ENCODE peak calls at places on chromosomes 3 and 15, in ten cellular contexts. G is activated CD4-positive, alpha-beta T cell treated with anti-CD3 and anti-CD28 coated beads, Interleukin-2, amount 50 U/mL, for 24 hours; Q is ecto neural progenitor cell; K is activated T-helper 9 cell treated with anti-CD3 and anti-CD28 coated beads, Interleukin-2, amount 50 U/mL, for 16 hours; P is CD8-positive, alpha-beta memory T cell; Z is GM20000; Y is caudate nucleus; S is brain pericyte; U is HL-60; A is NB4. W is an unnamed sample.

GRCh38 chr3:56681963-56682457 is 1.1 kb downstream of the TASOR start:
- DNase-seq in U (no peak), K (no peak), Q (no peak), Z (peak), P (no peak), A (no peak), Y (no peak), G (no peak), S (no peak), W (no peak)

GRCh38 chr15:98737122-98737521 is 88.8 kb downstream of the IGF1R start:
- DNase-seq in G (no peak), P (no peak), A (no peak), Z (no peak), Y (no peak), K (no peak), S (no peak), U (no peak), Q (no peak), W (no peak)

GRCh38 chr15:101046826-101047225 is 127.7 kb downstream of the LRRK1 start:
- DNase-seq in K (no peak), A (no peak), S (no peak), P (no peak), Y (no peak), U (no peak), G (no peak), Q (no peak), Z (no peak), W (no peak)

GRCh38 chr3:150114273-150114672 is 143.6 kb upstream of the PFN2 start:
- DNase-seq in G (no peak), K (no peak), A (no peak), S (no peak), P (no peak), Z (no peak), Q (no peak), U (no peak), Y (no peak), W (no peak)

GRCh38 chr15:75353604-75354003 is 6.8 kb downstream of the NEIL1 start:
- DNase-seq in Z (no peak), Q (no peak), S (no peak), G (no peak), U (no peak), P (no peak), Y (no peak), K (no peak), A (no peak), W (no peak)

GRCh38 chr15:89383635-89384604 is 49.3 kb upstream of the POLG start:
- DNase-seq in A (no peak), P (no peak), G (no peak), Y (peak), Z (no peak), K (no peak), S (no peak), U (no peak), Q (no peak), W (peak)

GRCh38 chr3:165854696-165855095 is 17.5 kb upstream of the BCHE start:
- DNase-seq in P (no peak), Y (no peak), Q (no peak), U (no peak), Z (peak), K (no peak), G (no peak), S (no peak), A (peak), W (peak)

GRCh38 chr15:79769081-79769481 is 127.7 kb downstream of the MTHFS start:
- DNase-seq in Q (no peak), Y (no peak), U (no peak), K (no peak), S (no peak), G (no peak), Z (no peak), P (no peak), A (peak), W (peak)

GRCh38 chr15:37102315-37103021 is 2.1 kb upstream of the MEIS2 start:
- DNase-seq in S (no peak), K (no peak), Q (peak), A (no peak), P (no peak), Z (no peak), Y (no peak), G (no peak), U (no peak), W (peak)

GRCh38 chr15:74193305-74193718 is 9.3 kb downstream of the STRA6 start:
- DNase-seq in K (no peak), Q (no peak), U (no peak), A (no peak), G (no peak), S (no peak), Y (no peak), P (no peak), Z (no peak), W (peak)

GRCh38 chr3:177906573-177907229 is 629.5 kb upstream of the KCNMB2 start:
- DNase-seq in G (no peak), U (no peak), Z (no peak), K (no peak), P (no peak), A (no peak), Y (no peak), S (no peak), Q (no peak), W (no peak)

GRCh38 chr3:39362812-39363211 is 20.4 kb upstream of the SLC25A38 start:
- DNase-seq in A (no peak), Z (no peak), K (no peak), G (no peak), P (no peak), U (no peak), Y (no peak), Q (no peak), S (no peak), W (no peak)

GRCh38 chr3:11459147-11459837 is 184.4 kb downstream of the VGLL4 start:
- DNase-seq in A (no peak), Z (no peak), S (no peak), Q (no peak), P (no peak), U (no peak), G (no peak), Y (no peak), K (no peak), W (no peak)

GRCh38 chr3:55198554-55198953 is 270.7 kb upstream of the LRTM1 start:
- DNase-seq in S (no peak), Z (no peak), P (no peak), Q (no peak), U (no peak), G (no peak), A (peak), K (no peak), Y (no peak), W (peak)

GRCh38 chr3:41026394-41027177 is 172.7 kb upstream of the CTNNB1 start:
- DNase-seq in Z (no peak), Q (no peak), U (no peak), G (no peak), K (no peak), Y (no peak), A (peak), P (no peak), S (peak), W (peak)

GRCh38 chr15:69107025-69107620 is 53.3 kb upstream of the GLCE start:
- DNase-seq in Y (no peak), G (no peak), S (no peak), A (no peak), U (no peak), P (no peak), K (no peak), Z (no peak), Q (no peak), W (no peak)

GRCh38 chr15:76181705-76182107 is 121.9 kb downstream of the TMEM266 start:
- DNase-seq in P (no peak), U (no peak), Q (no peak), S (no peak), A (no peak), Y (no peak), G (no peak), K (no peak), Z (peak), W (no peak)

GRCh38 chr15:99507016-99507731 is 58.6 kb upstream of the MEF2A start:
- DNase-seq in S (peak), Q (no peak), A (no peak), G (no peak), U (no peak), P (no peak), Z (no peak), Y (no peak), K (no peak), W (peak)

GRCh38 chr15:62809106-62809967 is 233.2 kb upstream of the TPM1 start:
- DNase-seq in Z (no peak), U (no peak), S (no peak), Q (no peak), K (no peak), A (no peak), P (no peak), Y (no peak), G (no peak), W (peak)

GRCh38 chr15:70704731-70705130 is 58.6 kb downstream of the UACA start:
- DNase-seq in U (no peak), A (peak), Y (no peak), Z (no peak), Q (no peak), K (no peak), S (no peak), G (no peak), P (no peak), W (no peak)

GRCh38 chr3:63817209-63817608 is 1.9 kb upstream of the C3orf49 start:
- DNase-seq in G (no peak), U (no peak), A (no peak), P (no peak), Q (no peak), K (no peak), S (no peak), Y (no peak), Z (no peak), W (no peak)

GRCh38 chr3:41751597-41751996 is 210.3 kb downstream of the ULK4 start:
- DNase-seq in G (no peak), Z (no peak), Y (no peak), S (no peak), Q (no peak), P (peak), K (no peak), A (no peak), U (no peak), W (no peak)

GRCh38 chr3:21544076-21544462 is 206.9 kb downstream of the ZNF385D start:
- DNase-seq in Y (no peak), Z (no peak), Q (no peak), A (peak), G (no peak), U (no peak), S (no peak), P (no peak), K (no peak), W (peak)

GRCh38 chr3:138470687-138471086 is 36.3 kb downstream of the ESYT3 start:
- DNase-seq in P (no peak), G (no peak), K (no peak), U (no peak), Q (no peak), A (no peak), Y (no peak), Z (no peak), S (no peak), W (no peak)

GRCh38 chr3:14450506-14450905 is 48.1 kb downstream of the SLC6A6 start:
- DNase-seq in Z (no peak), A (no peak), Y (no peak), K (no peak), G (no peak), S (no peak), Q (no peak), P (no peak), U (no peak), W (no peak)

GRCh38 chr15:23035964-23036566 is 3.3 kb downstream of the TUBGCP5 start:
- DNase-seq in P (peak), G (no peak), U (peak), S (no peak), Y (no peak), A (peak), Z (peak), K (peak), Q (peak), W (peak)

GRCh38 chr15:93217343-93217742 is 128.3 kb upstream of the RGMA start:
- DNase-seq in A (no peak), U (no peak), Z (no peak), S (no peak), G (no peak), P (no peak), K (no peak), Q (no peak), Y (no peak), W (peak)

GRCh38 chr15:74053941-74054529 is 28.3 kb downstream of the GOLGA6A start:
- DNase-seq in U (peak), G (peak), P (peak), Y (peak), Z (peak), S (no peak), Q (peak), A (peak), K (peak), W (peak)

GRCh38 chr3:44419159-44419922 is 58.1 kb downstream of the ZNF445 start:
- DNase-seq in Y (no peak), P (no peak), G (no peak), Q (peak), U (no peak), S (no peak), A (no peak), K (no peak), Z (no peak), W (no peak)

GRCh38 chr3:187281191-187281714 is 10.3 kb downstream of the MASP1 start:
- DNase-seq in G (no peak), P (no peak), S (no peak), U (no peak), K (no peak), A (no peak), Z (no peak), Y (no peak), Q (no peak), W (peak)

GRCh38 chr3:48039487-48040190 is 23.4 kb upstream of the MAP4 start:
- DNase-seq in Q (no peak), S (no peak), P (no peak), A (peak), K (no peak), G (no peak), Y (no peak), U (no peak), Z (no peak), W (peak)

GRCh38 chr15:61746589-61746988 is 313.7 kb downstream of the VPS13C start:
- DNase-seq in Y (no peak), Z (no peak), A (no peak), U (no peak), P (no peak), G (no peak), K (no peak), S (no peak), Q (no peak), W (no peak)

GRCh38 chr15:95017950-95018349 is 786.6 kb downstream of the MCTP2 start:
- DNase-seq in Y (no peak), Q (no peak), K (no peak), A (no peak), U (no peak), S (no peak), Z (no peak), G (no peak), P (no peak), W (peak)

GRCh38 chr15:34239151-34239761 is 14.4 kb downstream of the EMC4 start:
- DNase-seq in U (no peak), G (no peak), S (no peak), A (no peak), K (peak), Y (no peak), P (no peak), Q (no peak), Z (peak), W (peak)